ENCODE peak calls at places on chromosomes 5 and 9, in four cellular contexts. W is GM23338, G is transverse colon, T is HCT116. J is an unnamed sample.
A peak's percentile ranks its signal among the peaks of the same experiment; 100 is the strongest.

GRCh38 chr9:71747572-71747971 is 20.7 kb downstream of the CEMIP2 start:
- DNase-seq in G (no peak), T (no peak), W (no peak), J (no peak)

GRCh38 chr9:26675055-26675454 is 217.5 kb downstream of the CAAP1 start:
- DNase-seq in G (no peak), T (no peak), W (no peak), J (no peak)

GRCh38 chr9:131334568-131335105 is 45.1 kb downstream of the PLPP7 start:
- DNase-seq in W (no peak), G (no peak), T (no peak), J (peak; percentile 64)

GRCh38 chr5:125323613-125324012 is 577.2 kb upstream of the ZNF608 start:
- DNase-seq in G (no peak), T (no peak), W (no peak), J (no peak)

GRCh38 chr5:13664377-13664776 is 280.1 kb downstream of the DNAH5 start:
- DNase-seq in T (no peak), G (no peak), W (no peak), J (no peak)

GRCh38 chr9:137685035-137685885 is 66.5 kb downstream of the EHMT1 start:
- DNase-seq in T (no peak), G (no peak), W (no peak), J (no peak)

GRCh38 chr5:1419476-1420210 is 25.6 kb downstream of the SLC6A3 start:
- DNase-seq in T (no peak), W (no peak), G (no peak), J (peak; percentile 32)

GRCh38 chr9:14960881-14961280 is 50.7 kb upstream of the FREM1 start:
- DNase-seq in W (no peak), G (no peak), T (no peak), J (no peak)

GRCh38 chr5:125257997-125258396 is 511.6 kb upstream of the ZNF608 start:
- DNase-seq in T (no peak), G (no peak), W (no peak), J (no peak)

GRCh38 chr9:134388289-134388808 is 62.1 kb downstream of the RXRA start:
- DNase-seq in G (no peak), W (no peak), T (no peak), J (no peak)

GRCh38 chr9:131228096-131228495 is 48.2 kb downstream of the FAM78A start:
- DNase-seq in G (no peak), T (no peak), W (no peak), J (no peak)

GRCh38 chr9:13823021-13823420 is 490.9 kb downstream of the NFIB start:
- DNase-seq in G (no peak), W (no peak), T (no peak), J (no peak)

GRCh38 chr9:126360073-126360472 is 33.4 kb downstream of the MVB12B start:
- DNase-seq in T (no peak), W (no peak), G (no peak), J (no peak)

GRCh38 chr5:24854350-24854749 is 209.6 kb upstream of the CDH10 start:
- DNase-seq in T (no peak), G (no peak), W (no peak), J (no peak)

GRCh38 chr5:168865973-168866372 is 286.8 kb upstream of the PANK3 start:
- DNase-seq in G (no peak), T (no peak), W (peak; percentile 60), J (no peak)

GRCh38 chr9:132590318-132591182 is 8.1 kb downstream of the BARHL1 start:
- DNase-seq in G (no peak), W (peak; percentile 52), T (no peak), J (no peak)

GRCh38 chr9:71514344-71514975 is 253.9 kb downstream of the CEMIP2 start:
- DNase-seq in T (no peak), W (no peak), G (no peak), J (no peak)

GRCh38 chr5:1753490-1753889 is 46.1 kb downstream of the MRPL36 start:
- DNase-seq in W (no peak), T (no peak), G (no peak), J (peak; percentile 12)

GRCh38 chr9:124779368-124780059 is 2.6 kb downstream of the OLFML2A start:
- DNase-seq in W (peak; percentile 84), T (no peak), G (no peak), J (peak; percentile 70)

GRCh38 chr9:75615284-75615683 is 275.2 kb upstream of the PCSK5 start:
- DNase-seq in T (no peak), W (peak; percentile 51), G (no peak), J (no peak)

GRCh38 chr9:11471321-11471720 is 858.5 kb upstream of the PTPRD start:
- DNase-seq in G (no peak), T (no peak), W (no peak), J (no peak)

DNA sequence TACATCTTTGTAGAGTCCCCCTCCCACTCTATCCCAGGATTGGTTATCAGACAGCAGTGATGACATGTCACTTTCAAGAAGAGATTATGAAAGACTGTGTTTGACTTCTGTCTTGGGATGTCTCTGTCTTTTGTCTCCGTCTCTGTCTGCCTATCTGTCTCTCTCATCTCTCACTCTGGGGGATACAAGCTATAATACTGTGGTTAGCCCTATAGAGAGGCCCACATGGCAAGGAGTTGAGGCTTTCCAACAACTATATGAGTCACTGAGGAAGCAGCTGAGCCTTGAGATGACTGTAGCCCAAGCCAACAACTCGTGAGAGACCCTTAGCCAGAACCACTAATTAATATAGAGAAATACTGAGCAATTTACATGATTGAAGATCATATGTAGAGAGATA is 284.8 kb downstream of the PDE4D start:
- DNase-seq in G (no peak), T (no peak), W (no peak), J (no peak)
- TF ChIP-seq POLR2AphosphoS5 in G (no peak), T (no peak), W (no peak), J (no peak)

GRCh38 chr9:119268985-119269384 is 100.2 kb downstream of the BRINP1 start:
- DNase-seq in W (no peak), G (no peak), T (no peak), J (no peak)
- H3K4me3 ChIP-seq in W (no peak overlapping the region), G (no peak overlapping the region), T (no peak overlapping the region), J (no peak overlapping the region)

DNA sequence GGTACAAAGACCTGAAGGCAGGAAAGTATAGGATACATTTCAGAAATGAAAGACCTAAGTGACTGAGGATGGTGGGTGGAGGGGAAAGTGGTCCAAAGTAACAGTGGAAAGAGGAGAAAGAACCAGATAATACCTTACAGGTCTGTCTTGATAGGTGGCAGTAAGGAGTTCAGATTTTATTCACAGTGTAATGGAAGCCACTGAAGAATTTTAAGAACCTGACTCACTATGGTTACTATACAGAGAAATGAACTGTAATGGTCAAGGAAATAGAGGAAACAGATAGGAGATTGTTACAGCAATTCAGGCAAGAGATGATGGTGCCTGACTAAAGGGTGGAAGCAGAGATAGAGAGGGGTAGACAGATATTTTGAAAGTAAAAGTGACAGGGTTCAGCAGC is 46.5 kb downstream of the EPB41L4A start:
- DNase-seq in W (peak; percentile 26), T (no peak), G (no peak), J (no peak)
- TF ChIP-seq CTCF in W (peak; percentile 35), T (no peak), G (no peak), J (no peak)

GRCh38 chr5:88786789-88787188 is 96.2 kb downstream of the MEF2C start:
- DNase-seq in W (no peak), T (no peak), G (no peak), J (no peak)

GRCh38 chr5:88786217-88786560 is 96.8 kb downstream of the MEF2C start:
- DNase-seq in W (no peak), T (no peak), G (no peak), J (no peak)

GRCh38 chr5:88780731-88781130 is 102.3 kb downstream of the MEF2C start:
- DNase-seq in W (no peak), G (no peak), T (no peak), J (no peak)

GRCh38 chr5:88787856-88788255 is 95.1 kb downstream of the MEF2C start:
- DNase-seq in T (no peak), W (no peak), G (no peak), J (no peak)

DNA sequence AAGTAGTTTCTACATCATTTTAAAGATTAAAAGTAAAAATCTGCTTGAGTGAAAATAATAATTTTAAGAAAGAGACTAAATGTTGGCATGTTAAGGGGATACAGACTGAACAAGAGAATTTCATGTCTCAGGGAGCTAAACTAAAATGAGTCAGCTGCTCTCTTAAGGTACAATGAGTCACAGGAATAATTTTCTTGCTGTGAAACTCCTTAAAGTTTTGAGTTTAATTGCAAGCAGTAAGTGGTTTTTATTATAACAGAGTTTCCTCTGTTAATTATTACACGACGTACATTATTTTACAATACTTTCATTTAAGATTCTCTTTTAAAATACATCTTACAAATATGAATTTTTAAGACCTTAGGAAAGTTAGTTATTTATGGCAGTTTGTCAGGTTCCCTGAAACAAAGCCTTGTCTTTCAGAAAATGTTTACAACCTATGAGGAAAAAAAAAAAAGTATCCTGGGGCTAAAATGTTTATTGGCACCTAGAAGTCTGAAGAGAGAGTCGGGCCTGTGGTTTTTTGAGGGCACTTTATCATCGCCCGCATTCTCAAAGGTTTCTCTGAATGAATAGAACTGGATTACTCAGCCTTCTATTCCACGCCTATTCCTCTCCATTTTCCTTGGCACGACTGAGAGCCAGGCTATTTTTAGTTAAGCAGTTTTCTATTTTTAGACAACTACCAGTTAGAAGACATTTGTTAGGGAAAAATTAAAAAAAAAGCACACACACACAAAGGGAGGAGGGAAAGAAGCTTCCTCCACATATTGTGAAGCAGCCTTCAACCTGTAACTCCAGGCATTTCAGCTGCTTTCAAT is 97.4 kb downstream of the MEF2C start:
- DNase-seq in G (peak; percentile 17), W (peak; percentile 23), T (peak; percentile 96), J (peak; percentile 64)
- TF ChIP-seq POLR2AphosphoS5 in G (peak; percentile 9), W (no peak), T (peak; percentile 48), J (peak; percentile 48)